ENCODE peak calls at places on chromosomes 6 and 20, in eight cellular contexts. A, L, Q, W, R, Z, D and S are unnamed samples. For H3K9me3, the result is how much of the 10 kb centered on the place peaks cover.

GRCh38 chr6:144359783-144360182 is 74.6 kb downstream of the UTRN start:
- DNase-seq in A (no peak), L (no peak), Q (no peak), W (no peak), R (no peak), Z (no peak), D (no peak), S (no peak)

GRCh38 chr20:33862709-33863403 is 51.7 kb downstream of the CHMP4B start:
- DNase-seq in A (peak), L (peak), Q (peak), W (peak), R (peak), Z (peak), D (peak), S (peak)

GRCh38 chr6:21098744-21099143 is 494.8 kb upstream of the SOX4 start:
- DNase-seq in A (no peak), L (no peak), Q (no peak), W (no peak), R (no peak), Z (no peak), D (no peak), S (no peak)

GRCh38 chr6:161233986-161234620 is 39.8 kb downstream of the AGPAT4 start:
- DNase-seq in A (peak), L (peak), Q (peak), W (peak), R (no peak), Z (peak), D (no peak), S (peak)

GRCh38 chr6:23445157-23445710 is 680.8 kb upstream of the NRSN1 start:
- DNase-seq in A (no peak), L (no peak), Q (peak), W (no peak), R (no peak), Z (peak), D (no peak), S (no peak)

GRCh38 chr20:62390306-62391164 is 3.6 kb downstream of the RPS21 start:
- DNase-seq in A (no peak), L (no peak), Q (no peak), W (no peak), R (no peak), Z (no peak), D (no peak), S (no peak)

GRCh38 chr6:41651246-41651961 is 13.1 kb downstream of the MDFI start:
- DNase-seq in A (no peak), L (no peak), Q (no peak), W (peak), R (no peak), Z (no peak), D (peak), S (no peak)

GRCh38 chr20:18852318-18852717 is 38.7 kb downstream of the SCP2D1 start:
- DNase-seq in A (no peak), L (no peak), Q (no peak), W (no peak), R (no peak), Z (no peak), D (no peak), S (no peak)

GRCh38 chr20:61417221-61417941 is 165.3 kb downstream of the CDH4 start:
- DNase-seq in A (no peak), L (no peak), Q (no peak), W (no peak), R (no peak), Z (no peak), D (no peak), S (no peak)

GRCh38 chr6:127347188-127347587 is 3.8 kb upstream of the ECHDC1 start:
- DNase-seq in A (no peak), L (no peak), Q (peak), W (no peak), R (no peak), Z (no peak), D (no peak), S (no peak)

GRCh38 chr20:59725476-59726119 is 121.3 kb downstream of the PHACTR3 start:
- DNase-seq in A (no peak), L (no peak), Q (no peak), W (no peak), R (no peak), Z (no peak), D (peak), S (no peak)

GRCh38 chr20:59723607-59724456 is 119.5 kb downstream of the PHACTR3 start:
- DNase-seq in A (no peak), L (no peak), Q (no peak), W (no peak), R (no peak), Z (no peak), D (peak), S (no peak)

GRCh38 chr20:59723108-59723500 is 118.8 kb downstream of the PHACTR3 start:
- DNase-seq in A (no peak), L (no peak), Q (no peak), W (no peak), R (no peak), Z (no peak), D (no peak), S (no peak)

GRCh38 chr20:59726196-59726595 is 121.9 kb downstream of the PHACTR3 start:
- DNase-seq in A (no peak), L (no peak), Q (no peak), W (no peak), R (no peak), Z (no peak), D (peak), S (no peak)

DNA sequence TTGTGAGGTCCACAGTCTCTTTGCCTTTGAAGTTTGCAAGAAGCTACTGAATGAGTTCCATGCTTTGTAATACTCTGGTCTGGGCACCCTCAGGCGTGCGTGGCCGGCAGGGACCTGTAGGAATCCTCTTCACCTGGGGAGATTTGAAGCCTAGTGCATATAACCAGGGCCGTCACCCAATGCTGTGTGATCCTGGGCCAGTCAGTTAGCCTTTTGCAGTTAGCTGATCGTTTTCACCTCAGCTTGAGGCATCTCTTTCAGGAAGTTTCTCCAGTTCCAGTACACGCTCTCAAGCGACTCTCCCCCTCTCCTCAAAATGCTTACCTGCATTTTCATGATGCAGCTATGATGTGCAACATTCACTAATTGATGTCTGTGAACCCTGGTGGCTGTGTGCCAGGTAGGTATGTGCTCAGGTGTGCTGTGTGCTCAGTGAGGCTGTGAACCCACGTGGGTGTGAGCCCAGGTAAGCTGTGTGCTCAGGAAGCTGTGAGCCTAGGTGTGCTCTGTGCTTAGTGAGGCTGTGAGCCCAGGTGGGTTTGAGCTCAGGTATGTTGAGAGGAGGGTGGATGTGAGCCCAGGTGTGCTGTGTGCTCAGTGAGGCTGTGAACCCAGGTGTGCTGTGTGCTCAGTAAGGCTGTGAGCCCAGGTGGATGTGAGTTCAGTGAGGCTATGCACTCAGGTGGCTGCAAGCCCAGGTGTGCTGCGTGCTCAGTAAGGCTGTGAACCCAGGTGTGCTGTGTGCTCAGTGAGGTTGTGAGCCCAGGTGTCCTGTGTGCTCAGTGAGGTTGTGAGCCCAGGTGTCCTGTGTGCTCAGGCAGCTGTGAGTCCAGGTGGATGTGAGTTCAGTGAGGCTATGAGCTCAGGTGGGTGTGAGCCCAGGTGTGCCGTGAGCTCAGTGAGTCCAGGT is 120.4 kb downstream of the PHACTR3 start:
- DNase-seq in A (no peak), L (no peak), Q (no peak), W (no peak), R (no peak), Z (no peak), D (peak), S (no peak)
- H3K9me3 ChIP-seq in A (under half), L (under half), Q (under half), W (under half), R (under half), Z (under half), D (under half), S (under half)

DNA sequence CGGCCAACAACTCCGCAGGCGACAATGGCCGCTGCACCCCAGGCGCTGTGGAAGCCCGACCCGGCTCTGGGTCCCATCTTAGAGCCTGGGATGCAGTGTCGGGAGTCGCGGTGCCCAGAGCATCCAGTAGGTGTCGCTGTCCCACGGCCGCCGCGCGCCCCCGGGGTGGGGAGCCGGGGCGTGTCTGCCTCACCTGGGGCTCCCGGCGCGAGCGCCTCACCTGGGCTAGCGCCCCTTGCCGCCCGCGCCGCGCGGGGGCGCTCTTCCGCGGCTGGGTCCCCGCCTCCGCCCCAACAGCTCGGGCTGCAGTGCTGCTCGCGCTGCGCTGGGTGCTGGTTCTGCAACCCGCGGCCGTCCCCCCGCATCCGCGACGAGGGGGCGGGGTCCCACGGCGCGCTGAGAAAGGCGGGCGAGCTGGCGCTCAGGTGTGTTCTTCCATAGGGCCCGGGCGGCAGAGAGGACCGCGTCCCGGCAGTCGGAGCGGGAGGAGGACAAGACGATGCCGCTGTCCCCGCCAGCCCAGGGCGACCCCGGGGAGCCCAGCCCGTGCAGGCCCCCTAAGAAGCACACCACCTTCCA is at the start of gene CRYBG1:
- DNase-seq in A (peak), L (peak), Q (peak), W (peak), R (peak), Z (no peak), D (peak), S (no peak)
- TF ChIP-seq CTCF in A (no peak), L (peak), Q (peak), W (peak), R (peak), Z (peak), D (peak), S (peak)

GRCh38 chr20:49283176-49283702 is 5.4 kb upstream of the ZNFX1 start:
- DNase-seq in A (no peak), L (no peak), Q (no peak), W (no peak), R (no peak), Z (no peak), D (no peak), S (no peak)

GRCh38 chr20:49285233-49285668 is 7.4 kb upstream of the ZNFX1 start:
- DNase-seq in A (no peak), L (no peak), Q (no peak), W (no peak), R (no peak), Z (no peak), D (no peak), S (no peak)

GRCh38 chr20:49285813-49286494 is 8.1 kb upstream of the ZNFX1 start:
- DNase-seq in A (no peak), L (no peak), Q (no peak), W (no peak), R (no peak), Z (no peak), D (no peak), S (no peak)

GRCh38 chr20:49283703-49284625 is 6.1 kb upstream of the ZNFX1 start:
- DNase-seq in A (no peak), L (no peak), Q (no peak), W (no peak), R (no peak), Z (no peak), D (no peak), S (no peak)

GRCh38 chr20:49284818-49285217 is 7.0 kb upstream of the ZNFX1 start:
- DNase-seq in A (no peak), L (no peak), Q (no peak), W (no peak), R (no peak), Z (no peak), D (no peak), S (no peak)
- H3K9me3 ChIP-seq in A (under half), L (under half), Q (under half), W (under half), R (under half), Z (under half), D (under half), S (under half)

DNA sequence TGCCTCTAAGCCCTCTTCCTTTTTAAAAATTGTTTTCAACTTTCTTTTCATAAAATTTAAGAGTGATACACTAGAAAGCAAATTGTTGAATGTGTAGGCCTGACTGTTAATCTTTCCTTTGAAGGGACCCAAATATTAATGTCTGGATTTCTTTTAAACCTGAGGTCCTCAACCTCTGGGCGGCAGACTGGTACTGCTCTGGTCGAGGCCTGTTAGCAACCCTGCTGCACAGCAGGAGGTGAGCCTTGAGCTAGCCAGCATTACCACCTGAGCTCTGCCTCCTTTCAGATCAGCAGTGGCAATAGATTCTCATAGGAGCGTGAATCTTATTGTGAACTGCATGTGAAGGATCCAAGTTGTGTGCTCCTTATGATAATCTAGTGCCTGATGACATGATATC is 191.2 kb downstream of the MANEA start:
- DNase-seq in A (no peak), L (no peak), Q (no peak), W (no peak), R (no peak), Z (no peak), D (no peak), S (no peak)
- TF ChIP-seq CTCF in A (no peak), L (no peak), Q (no peak), W (no peak), R (no peak), Z (no peak), D (no peak), S (no peak)

GRCh38 chr20:59625214-59625922 is 21.0 kb downstream of the PHACTR3 start:
- DNase-seq in A (no peak), L (no peak), Q (no peak), W (no peak), R (no peak), Z (no peak), D (no peak), S (no peak)
- H3K9me3 ChIP-seq in A (under half), L (under half), Q (under half), W (under half), R (under half), Z (under half), D (under half), S (under half)

DNA sequence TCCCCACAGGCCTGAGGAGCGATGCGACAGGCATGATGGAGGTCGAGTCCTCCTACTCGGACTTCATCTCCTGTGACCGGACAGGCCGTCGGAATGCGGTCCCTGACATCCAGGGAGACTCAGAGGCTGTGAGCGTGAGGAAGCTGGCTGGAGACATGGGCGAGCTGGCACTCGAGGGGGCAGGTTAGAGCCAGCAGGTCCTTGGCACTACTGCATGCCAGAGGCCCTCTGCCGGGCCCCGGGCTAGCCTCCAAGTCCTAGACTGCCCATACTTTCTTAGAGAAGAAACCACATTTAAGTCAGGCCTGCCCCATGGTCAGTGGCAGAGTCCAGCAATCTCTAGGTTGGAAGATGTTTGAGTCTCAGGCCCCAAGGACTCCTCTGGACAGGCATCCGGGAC is 32.1 kb downstream of the PKIG start:
- DNase-seq in A (peak), L (peak), Q (no peak), W (peak), R (no peak), Z (no peak), D (peak), S (no peak)
- TF ChIP-seq CTCF in A (no peak), L (no peak), Q (no peak), W (no peak), R (no peak), Z (no peak), D (no peak), S (no peak)

DNA sequence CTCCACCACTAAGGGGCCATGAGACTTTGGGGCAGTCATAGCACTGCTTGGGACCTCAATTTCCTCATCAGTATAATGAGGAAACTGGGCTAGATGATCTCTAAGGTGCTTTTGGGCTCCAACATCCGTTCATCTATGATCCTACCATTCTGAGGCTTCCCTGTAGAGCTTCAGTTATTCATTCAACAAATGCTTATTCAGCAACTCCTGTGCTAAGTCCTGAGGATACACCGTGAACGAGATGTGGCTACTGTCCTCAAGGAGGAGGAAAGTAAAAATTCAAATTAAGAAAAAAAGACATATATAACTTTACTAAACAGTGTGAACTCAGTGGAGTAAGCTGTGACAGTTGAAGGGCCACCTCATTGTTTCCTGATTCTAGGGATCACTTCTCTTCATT is 75.3 kb downstream of the PRDM1 start:
- DNase-seq in A (no peak), L (no peak), Q (no peak), W (no peak), R (no peak), Z (no peak), D (no peak), S (no peak)
- H3K9me3 ChIP-seq in A (under half), L (under half), Q (under half), W (under half), R (under half), Z (under half), D (under half), S (under half)

DNA sequence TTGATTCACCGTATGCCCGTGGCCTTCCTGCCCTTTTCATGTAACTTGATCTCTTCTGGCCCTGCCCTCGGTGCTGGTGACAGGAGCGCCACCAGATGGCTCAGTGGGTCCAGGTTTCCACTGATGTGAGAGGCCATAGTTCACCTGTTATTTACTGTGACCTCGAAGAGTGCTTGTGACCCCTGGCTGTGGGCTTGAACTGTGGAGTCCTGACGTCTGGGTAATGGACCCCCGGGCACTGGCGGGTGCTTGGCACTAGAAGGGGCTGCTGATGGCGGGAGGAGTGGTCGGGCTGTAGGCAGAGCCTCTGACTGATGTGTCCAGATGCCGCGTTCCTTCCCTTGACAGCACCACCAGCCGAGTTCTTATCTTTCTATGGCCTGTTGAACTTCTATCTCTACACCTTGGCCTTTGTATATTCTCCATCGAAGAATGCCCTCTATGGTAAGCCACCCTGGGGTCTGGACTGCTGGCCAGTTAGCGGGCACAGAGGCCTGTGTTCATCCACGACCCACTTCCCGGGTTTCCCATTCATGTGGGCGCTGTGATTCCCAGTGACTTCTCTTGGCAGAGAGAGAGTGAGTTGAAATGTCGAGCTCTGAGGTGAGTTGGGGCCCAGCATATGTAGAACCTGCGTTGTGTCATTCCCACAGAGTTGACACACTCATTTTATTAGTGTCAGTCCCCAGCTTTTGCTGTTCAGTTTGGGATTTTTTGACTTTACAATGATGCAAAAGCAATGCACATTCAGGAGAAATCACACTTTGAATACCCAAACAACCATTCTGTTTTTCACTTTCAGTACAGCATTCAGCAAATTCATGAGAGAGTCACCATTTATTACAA is 14.9 kb downstream of the DYNLT1 start:
- DNase-seq in A (no peak), L (peak), Q (no peak), W (no peak), R (no peak), Z (no peak), D (peak), S (peak)
- TF ChIP-seq CTCF in A (no peak), L (peak), Q (no peak), W (no peak), R (peak), Z (no peak), D (peak), S (no peak)

DNA sequence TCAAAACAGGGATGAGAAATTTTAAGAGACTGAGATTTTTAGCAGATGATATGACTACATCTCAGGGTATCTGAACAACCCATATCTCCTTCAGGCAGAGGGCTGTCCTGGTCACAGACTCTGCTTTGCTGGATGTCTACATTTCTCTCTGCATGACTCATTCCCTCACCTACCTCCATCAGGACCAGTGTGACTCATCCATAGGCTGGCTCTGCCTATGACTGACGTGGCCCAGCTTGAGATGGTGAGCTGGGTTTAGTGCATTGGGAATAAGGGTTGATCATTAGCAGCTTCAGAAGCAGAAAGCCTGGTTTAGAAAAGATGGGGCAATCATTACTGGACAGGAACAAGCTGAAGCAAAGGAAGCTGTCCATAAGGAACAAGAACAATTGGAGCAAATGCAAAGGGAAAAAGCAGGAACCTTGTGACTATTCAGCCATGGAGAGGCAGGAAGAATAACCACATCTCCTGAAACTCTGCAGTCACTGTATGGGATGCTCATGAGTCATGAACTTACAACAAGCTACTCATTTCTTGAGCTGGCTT is 86.4 kb upstream of the CBLN4 start:
- DNase-seq in A (no peak), L (no peak), Q (no peak), W (no peak), R (no peak), Z (no peak), D (no peak), S (no peak)
- H3K9me3 ChIP-seq in A (under half), L (under half), Q (under half), W (under half), R (under half), Z (under half), D (under half), S (under half)